ENCODE peak calls at places on chromosomes 3 and 15, in five cellular contexts. X is PC-9, N is coronary artery, Q is fibroblast of the aortic adventitia, E is heart right ventricle. S is an unnamed sample.

GRCh38 chr15:37059051-37059450 is 41.3 kb downstream of the MEIS2 start:
- DNase-seq in X (peak), N (no peak), Q (peak), E (no peak), S (no peak)

GRCh38 chr3:171257251-171258179 is 202.7 kb downstream of the TNIK start:
- DNase-seq in X (no peak), N (no peak), Q (no peak), E (no peak), S (no peak)

GRCh38 chr15:42085236-42085605 is 9.1 kb downstream of the PLA2G4D start:
- DNase-seq in X (peak), N (peak), Q (no peak), E (no peak), S (no peak)

GRCh38 chr3:55750525-55750924 is 263.4 kb upstream of the WNT5A start:
- DNase-seq in X (peak), N (no peak), Q (no peak), E (no peak), S (no peak)

GRCh38 chr3:134658555-134658954 is 7.7 kb upstream of the KY start:
- DNase-seq in X (no peak), N (peak), Q (no peak), E (no peak), S (no peak)

GRCh38 chr3:100665230-100665629 is 44.1 kb upstream of the TFG start:
- DNase-seq in X (no peak), N (no peak), Q (no peak), E (no peak), S (no peak)

GRCh38 chr15:98363416-98363815 is 284.9 kb upstream of the IGF1R start:
- DNase-seq in X (no peak), N (no peak), Q (no peak), E (no peak), S (no peak)

GRCh38 chr3:71069797-71070196 is 513.7 kb downstream of the FOXP1 start:
- DNase-seq in X (peak), N (peak), Q (peak), E (peak), S (no peak)

GRCh38 chr3:171446801-171447578 is 13.2 kb downstream of the TNIK start:
- DNase-seq in X (peak), N (no peak), Q (peak), E (no peak), S (no peak)

GRCh38 chr3:114745322-114746240 is 401.5 kb downstream of the ZBTB20 start:
- DNase-seq in X (no peak), N (no peak), Q (peak), E (no peak), S (no peak)

GRCh38 chr3:99865321-99865720 is 47.7 kb downstream of the CMSS1 start:
- DNase-seq in X (no peak), N (no peak), Q (peak), E (no peak), S (no peak)

GRCh38 chr3:86702381-86702958 is 288.5 kb downstream of the VGLL3 start:
- DNase-seq in X (no peak), N (no peak), Q (peak), E (no peak), S (no peak)

GRCh38 chr15:28984421-28985375 is 98.9 kb downstream of the APBA2 start:
- DNase-seq in X (no peak), N (no peak), Q (no peak), E (no peak), S (no peak)

GRCh38 chr3:195558602-195559001 is 15.5 kb upstream of the PPP1R2 start:
- DNase-seq in X (peak), N (no peak), Q (peak), E (peak), S (no peak)

GRCh38 chr3:69199942-69200341 is 77.5 kb upstream of the LMOD3 start:
- DNase-seq in X (no peak), N (no peak), Q (no peak), E (no peak), S (no peak)

GRCh38 chr15:69193948-69194827 is 33.8 kb downstream of the GLCE start:
- DNase-seq in X (no peak), N (no peak), Q (peak), E (no peak), S (no peak)

GRCh38 chr15:62824111-62824737 is 218.3 kb upstream of the TPM1 start:
- DNase-seq in X (no peak), N (no peak), Q (peak), E (no peak), S (no peak)

GRCh38 chr3:67090472-67090871 is 92.4 kb downstream of the KBTBD8 start:
- DNase-seq in X (no peak), N (no peak), Q (peak), E (no peak), S (no peak)

GRCh38 chr15:68951813-68952212 is 21.5 kb downstream of the SPESP1 start:
- DNase-seq in X (no peak), N (no peak), Q (no peak), E (no peak), S (no peak)

GRCh38 chr3:77605865-77606264 is 566.0 kb downstream of the ROBO2 start:
- DNase-seq in X (no peak), N (no peak), Q (no peak), E (no peak), S (no peak)

GRCh38 chr15:40489274-40490175 is 18.7 kb downstream of the CHST14 start:
- DNase-seq in X (no peak), N (no peak), Q (no peak), E (no peak), S (no peak)

GRCh38 chr15:40487816-40488682 is 17.3 kb downstream of the CHST14 start:
- DNase-seq in X (no peak), N (no peak), Q (no peak), E (no peak), S (no peak)

GRCh38 chr15:40498418-40498817 is 27.6 kb downstream of the CHST14 start:
- DNase-seq in X (no peak), N (no peak), Q (no peak), E (no peak), S (no peak)

GRCh38 chr15:40495516-40495915 is 24.7 kb downstream of the CHST14 start:
- DNase-seq in X (no peak), N (no peak), Q (no peak), E (no peak), S (no peak)

GRCh38 chr15:40493089-40493840 is 22.5 kb downstream of the CHST14 start:
- DNase-seq in X (no peak), N (no peak), Q (no peak), E (no peak), S (no peak)
- H3K4me3 ChIP-seq in X (no peak), N (no peak), Q (no peak), E (no peak), S (no peak)

DNA sequence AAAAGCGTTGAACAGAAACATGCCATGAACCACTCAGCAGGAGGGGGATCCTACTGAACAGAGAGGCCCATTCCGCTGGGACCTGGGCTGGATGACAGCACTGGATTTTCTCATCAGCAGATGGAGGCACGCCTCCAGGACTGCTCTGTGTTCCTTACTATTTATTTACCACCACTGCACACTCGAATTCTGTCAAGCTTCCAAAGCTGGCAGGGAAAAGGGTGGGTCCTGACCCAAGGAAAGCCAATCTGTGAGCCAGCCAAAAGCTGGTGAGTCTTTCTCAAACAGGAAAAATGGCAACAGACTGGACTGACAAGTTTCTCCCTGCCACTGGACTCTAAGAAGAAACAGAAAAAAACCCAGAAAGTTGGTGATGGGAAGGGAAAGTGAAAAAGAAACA is 37.8 kb downstream of the CD47 start:
- DNase-seq in X (peak), N (no peak), Q (no peak), E (no peak), S (peak)
- TF ChIP-seq CTCF in X (no peak), N (no peak), Q (no peak), E (no peak), S (no peak)

GRCh38 chr3:122578110-122578740 is 775 bp downstream of the PARP15 start:
- DNase-seq in X (no peak), N (no peak), Q (no peak), E (no peak), S (no peak)
- H3K4me3 ChIP-seq in X (no peak), N (no peak), Q (no peak), E (peak), S (peak)

GRCh38 chr15:78808550-78808949 is 2.7 kb downstream of the ADAMTS7 start:
- DNase-seq in X (no peak), N (no peak), Q (peak), E (peak), S (peak)
- TF ChIP-seq CTCF in X (peak), N (no peak), Q (peak), E (peak), S (peak)

DNA sequence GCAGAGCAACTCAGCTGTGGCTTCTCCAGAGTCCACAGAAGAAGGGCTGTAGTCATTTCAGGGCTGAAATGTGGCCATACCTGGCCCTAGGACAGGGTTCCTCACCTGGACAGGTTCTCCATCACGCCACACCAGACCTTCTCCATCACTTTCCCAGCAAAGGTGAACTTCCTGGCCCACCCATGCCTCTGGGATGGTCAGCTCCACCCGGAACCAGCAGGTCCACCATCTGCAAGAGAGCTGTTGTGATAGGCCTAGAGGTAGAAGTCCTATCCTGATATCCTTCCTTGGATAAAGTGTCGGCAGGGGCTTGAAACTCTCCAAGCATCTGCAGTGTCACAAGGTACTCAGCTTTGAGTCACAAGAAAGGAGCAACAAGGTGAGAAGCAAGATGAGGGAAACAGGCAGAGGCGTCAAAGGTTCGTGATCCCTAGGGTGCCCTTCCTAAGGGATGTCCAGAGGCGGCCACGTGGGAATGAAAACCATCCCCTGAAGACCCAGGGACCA is 948 bp downstream of the MAN2C1 start:
- DNase-seq in X (no peak), N (no peak), Q (no peak), E (no peak), S (no peak)
- H3K4me3 ChIP-seq in X (peak), N (peak), Q (peak), E (peak), S (peak)

DNA sequence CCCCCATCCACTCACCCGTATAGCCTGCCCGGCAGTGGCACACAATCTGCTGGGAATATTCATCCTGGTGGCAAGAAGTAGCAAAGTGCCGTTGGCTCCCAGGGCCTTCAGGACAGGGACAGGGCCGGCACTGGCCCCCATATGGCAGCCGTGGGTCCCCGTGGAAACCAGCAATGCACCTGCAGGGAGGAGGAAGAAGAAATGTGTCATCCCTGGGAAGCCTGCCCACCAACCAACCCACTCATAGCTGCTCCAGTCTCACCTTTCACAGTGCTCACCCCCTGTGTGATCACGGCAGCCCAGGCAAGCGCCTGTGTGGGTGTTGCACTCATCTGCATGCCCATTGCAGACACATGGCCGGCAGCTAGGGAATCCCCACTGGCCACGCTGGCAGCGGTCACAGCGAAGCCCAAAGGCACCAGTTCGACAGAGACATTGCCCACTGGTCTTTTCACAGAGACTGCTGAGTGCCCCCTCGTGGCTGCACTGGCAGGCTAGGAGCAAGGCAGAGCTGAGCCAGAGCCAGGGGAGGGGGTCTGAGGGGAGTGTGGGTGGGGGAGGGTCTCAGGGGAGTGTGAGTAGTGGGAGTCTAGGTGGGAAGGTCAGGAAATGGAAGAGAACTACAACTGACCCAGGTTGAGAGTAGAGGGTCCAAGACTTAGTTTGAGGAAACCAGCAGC is 4.5 kb upstream of the USP19 start:
- DNase-seq in X (no peak), N (no peak), Q (no peak), E (no peak), S (no peak)
- TF ChIP-seq CTCF in X (no peak), N (no peak), Q (no peak), E (no peak), S (no peak)

DNA sequence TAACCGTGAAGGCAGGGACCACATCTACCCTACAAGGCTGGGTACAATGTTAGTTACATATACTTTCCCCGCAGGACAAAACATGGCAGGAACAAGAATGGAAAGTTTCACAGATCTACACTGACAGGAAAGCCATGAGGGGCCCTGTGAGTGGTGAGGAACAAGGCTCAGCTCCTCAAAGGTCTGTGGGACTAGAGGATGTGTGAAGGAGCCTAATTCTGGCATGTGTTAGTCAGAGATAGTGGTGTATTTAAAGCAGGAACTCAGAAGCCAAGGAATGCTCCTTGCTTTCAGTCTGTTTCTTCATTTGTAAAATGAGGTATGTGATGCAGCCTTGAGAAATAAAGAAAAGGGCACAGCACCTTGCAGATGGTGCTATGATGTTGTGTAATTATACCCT is 25.1 kb downstream of the ETV5 start:
- DNase-seq in X (no peak), N (no peak), Q (peak), E (no peak), S (no peak)
- H3K4me3 ChIP-seq in X (no peak), N (no peak), Q (no peak), E (no peak), S (no peak)

GRCh38 chr3:193559100-193559499 is 4.4 kb upstream of the ATP13A4 start:
- DNase-seq in X (no peak), N (no peak), Q (no peak), E (no peak), S (no peak)

GRCh38 chr3:193560870-193561269 is 6.2 kb upstream of the ATP13A4 start:
- DNase-seq in X (no peak), N (no peak), Q (no peak), E (peak), S (peak)

GRCh38 chr3:193560091-193560490 is 5.4 kb upstream of the ATP13A4 start:
- DNase-seq in X (no peak), N (no peak), Q (no peak), E (no peak), S (no peak)

GRCh38 chr3:193563429-193563828 is 8.7 kb upstream of the ATP13A4 start:
- DNase-seq in X (no peak), N (no peak), Q (no peak), E (no peak), S (no peak)

DNA sequence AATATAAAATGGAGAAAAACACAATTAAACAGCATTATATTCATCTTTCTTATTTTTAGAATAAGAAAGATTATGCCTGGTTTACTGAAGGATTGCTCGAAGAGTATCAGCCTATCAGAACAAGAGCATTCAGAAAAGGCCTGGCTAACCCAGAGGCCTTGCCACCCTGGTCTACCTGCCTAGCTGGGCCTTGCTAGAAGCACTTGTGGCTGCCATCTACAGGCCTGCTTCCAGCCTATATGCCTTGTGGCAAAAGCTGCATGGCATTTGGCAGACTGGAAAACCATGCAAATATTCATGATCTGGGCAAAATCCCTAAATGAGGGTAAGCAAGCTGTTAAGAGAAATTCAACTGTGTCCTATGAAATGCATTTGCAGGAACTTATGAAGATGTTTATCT is 9.3 kb upstream of the ATP13A4 start:
- DNase-seq in X (no peak), N (no peak), Q (no peak), E (no peak), S (no peak)
- TF ChIP-seq CTCF in X (no peak), N (no peak), Q (no peak), E (no peak), S (no peak)

GRCh38 chr3:47517937-47518336 is 4.4 kb upstream of the ELP6 start:
- DNase-seq in X (no peak), N (no peak), Q (no peak), E (no peak), S (no peak)

GRCh38 chr3:47513125-47513929 is at the start of gene ELP6:
- DNase-seq in X (peak), N (peak), Q (peak), E (peak), S (peak)

GRCh38 chr3:47515100-47515499 is 1.6 kb upstream of the ELP6 start:
- DNase-seq in X (no peak), N (no peak), Q (no peak), E (no peak), S (no peak)

GRCh38 chr3:47515864-47516319 is 2.4 kb upstream of the ELP6 start:
- DNase-seq in X (no peak), N (no peak), Q (no peak), E (no peak), S (no peak)

GRCh38 chr3:47512416-47513124 is 942 bp downstream of the ELP6 start:
- DNase-seq in X (no peak), N (no peak), Q (peak), E (peak), S (no peak)
- H3K4me3 ChIP-seq in X (peak), N (peak), Q (peak), E (peak), S (peak)

DNA sequence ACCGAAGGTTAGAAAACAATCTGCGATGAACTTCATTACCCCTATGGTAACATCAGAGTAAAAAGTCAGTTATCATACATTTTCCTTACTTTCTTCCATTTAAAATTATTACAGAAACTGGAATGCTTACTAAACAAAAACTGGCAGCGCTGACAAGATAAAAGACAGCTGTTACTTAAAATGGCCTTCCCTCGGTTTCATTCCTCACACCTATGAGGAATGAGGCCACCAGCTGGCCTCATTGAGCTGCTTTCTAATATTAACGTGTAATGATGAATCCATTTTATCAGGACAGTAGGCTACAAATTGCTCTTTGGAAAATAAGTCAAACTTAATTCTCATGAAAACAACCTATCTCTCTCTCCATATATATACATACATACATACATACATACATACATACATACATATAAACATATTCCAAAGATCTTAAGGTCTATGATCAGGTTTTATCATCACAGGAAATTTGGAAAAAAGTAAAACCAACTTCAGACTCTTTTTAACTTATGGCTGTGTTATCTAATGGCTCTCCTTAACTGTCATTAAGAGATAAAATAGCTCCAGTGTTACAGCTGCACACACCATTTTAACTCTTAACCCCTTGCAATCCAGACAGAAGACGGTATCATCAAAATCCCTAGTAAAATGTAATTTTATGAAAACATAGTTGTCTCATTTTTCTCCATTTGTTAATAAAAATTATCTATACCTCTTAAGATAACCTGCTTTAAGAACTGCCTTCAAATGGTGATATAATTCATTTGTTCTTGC is 5.2 kb downstream of the CCNL1 start:
- DNase-seq in X (no peak), N (no peak), Q (no peak), E (no peak), S (no peak)
- TF ChIP-seq CTCF in X (no peak), N (no peak), Q (no peak), E (no peak), S (no peak)